ENCODE peak calls at places on chromosome 11, in seven cellular contexts. X, H, U, Z, L, V and I are unnamed samples. For H3K4me1, the result is how much of the 10 kb centered on the place peaks cover.

GRCh38 chr11:30392221-30392784 is 69.4 kb downstream of the ARL14EP start:
- DNase-seq in V (no peak), H (no peak), X (peak), Z (peak), L (no peak), U (peak), I (no peak)

GRCh38 chr11:86291466-86292262 is 10.4 kb upstream of the HIKESHI start:
- DNase-seq in Z (peak), L (peak), U (peak), X (peak), V (peak), H (peak), I (peak)

GRCh38 chr11:132844956-132845355 is 687.3 kb downstream of the OPCML start:
- DNase-seq in Z (no peak), L (no peak), X (no peak), U (peak), H (peak), V (no peak), I (peak)

GRCh38 chr11:103532133-103532788 is 423.0 kb downstream of the DYNC2H1 start:
- DNase-seq in V (peak), U (peak), H (peak), X (no peak), L (no peak), Z (no peak), I (peak)

GRCh38 chr11:2308713-2309112 is 6.9 kb downstream of the TSPAN32 start:
- DNase-seq in H (no peak), X (no peak), Z (no peak), V (no peak), L (no peak), U (no peak), I (no peak)

GRCh38 chr11:35141538-35141937 is 2.6 kb downstream of the CD44 start:
- DNase-seq in Z (peak), U (no peak), H (no peak), X (peak), V (no peak), L (peak), I (no peak)

GRCh38 chr11:29657709-29658108 is 359.1 kb downstream of the KCNA4 start:
- DNase-seq in L (no peak), V (no peak), U (no peak), X (peak), Z (no peak), H (no peak), I (no peak)

GRCh38 chr11:118915941-118916841 is 9.5 kb downstream of the BCL9L start:
- DNase-seq in L (no peak), U (no peak), V (peak), Z (peak), H (no peak), X (peak), I (no peak)

GRCh38 chr11:4645974-4646373 is 2.2 kb downstream of the OR51E1 start:
- DNase-seq in H (no peak), V (no peak), L (no peak), U (no peak), Z (no peak), X (no peak), I (no peak)

GRCh38 chr11:33699515-33700424 is 856 bp downstream of the C11orf91 start:
- DNase-seq in V (no peak), X (peak), Z (peak), U (no peak), H (no peak), L (no peak), I (no peak)

GRCh38 chr11:78714539-78714938 is 139.9 kb upstream of the NARS2 start:
- DNase-seq in X (no peak), U (no peak), L (no peak), Z (no peak), V (no peak), H (no peak), I (no peak)

GRCh38 chr11:87239531-87239930 is 201.8 kb downstream of the TMEM135 start:
- DNase-seq in L (no peak), U (no peak), X (no peak), H (no peak), V (no peak), Z (no peak), I (no peak)

GRCh38 chr11:10289765-10290420 is 4.1 kb downstream of the SBF2 start:
- DNase-seq in Z (no peak), X (no peak), V (no peak), U (no peak), L (no peak), H (no peak), I (no peak)

GRCh38 chr11:60934091-60934789 is 10.0 kb downstream of the TMEM132A start:
- DNase-seq in L (no peak), V (no peak), H (no peak), Z (no peak), U (no peak), X (no peak), I (no peak)

GRCh38 chr11:72239849-72240460 is 4.0 kb downstream of the PHOX2A start:
- DNase-seq in L (peak), V (no peak), Z (peak), H (no peak), X (peak), U (peak), I (no peak)

GRCh38 chr11:21723681-21724080 is 469.2 kb upstream of the ANO5 start:
- DNase-seq in Z (no peak), V (no peak), U (no peak), H (no peak), X (no peak), L (no peak), I (no peak)

GRCh38 chr11:76251576-76251975 is 45.3 kb upstream of the WNT11 start:
- DNase-seq in U (no peak), V (no peak), H (no peak), Z (no peak), X (no peak), L (no peak), I (no peak)

DNA sequence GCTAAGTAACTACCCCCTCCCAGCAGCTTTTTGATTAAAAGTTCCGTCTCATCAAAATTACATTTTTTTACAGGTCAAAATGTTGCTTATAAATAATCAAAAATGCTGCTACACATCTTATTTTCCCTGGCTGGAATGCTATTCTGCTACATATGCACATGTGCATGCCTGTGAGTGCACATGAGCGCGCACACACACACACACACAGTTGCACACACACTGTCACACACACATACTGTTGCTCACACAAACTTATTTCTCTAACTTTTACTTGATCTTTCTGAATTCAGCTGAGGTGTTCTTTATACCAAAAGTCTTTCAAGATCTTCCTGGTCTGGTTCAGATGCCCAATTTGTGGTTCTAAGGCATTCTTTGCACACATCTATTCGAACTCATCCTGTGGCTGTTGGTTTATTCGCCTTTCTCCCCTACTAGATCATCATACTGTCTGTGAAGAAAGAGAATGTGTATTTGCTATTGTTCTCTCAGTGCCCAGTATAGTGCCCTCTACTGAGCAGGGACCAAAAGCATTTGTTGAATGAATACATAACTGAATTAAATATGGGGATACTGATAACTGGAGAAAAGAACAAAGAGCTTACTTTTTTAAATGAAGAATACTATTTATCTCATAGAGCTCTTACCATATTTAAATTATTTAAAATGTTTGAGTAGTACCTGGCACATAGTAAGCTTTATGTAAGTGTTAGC is 68.1 kb upstream of the CCDC179 start:
- DNase-seq in V (peak), X (no peak), U (no peak), Z (no peak), H (no peak), L (no peak), I (no peak)
- TF ChIP-seq CTCF in V (no peak), X (no peak), U (no peak), Z (no peak), H (no peak), L (no peak), I (peak)

GRCh38 chr11:124739479-124740276 is at the start of gene NRGN:
- DNase-seq in X (peak), U (peak), L (peak), H (peak), Z (peak), V (peak), I (peak)

GRCh38 chr11:124737638-124738293 is 2.0 kb upstream of the NRGN start:
- DNase-seq in V (no peak), L (no peak), H (no peak), X (no peak), U (no peak), Z (no peak), I (no peak)

GRCh38 chr11:124740277-124740882 is 638 bp downstream of the NRGN start:
- DNase-seq in H (no peak), Z (peak), V (peak), L (no peak), U (no peak), X (no peak), I (no peak)

GRCh38 chr11:124738713-124739478 is 846 bp upstream of the NRGN start:
- DNase-seq in L (no peak), U (no peak), X (no peak), H (no peak), Z (no peak), V (no peak), I (no peak)

GRCh38 chr11:124736738-124737137 is 3.0 kb upstream of the NRGN start:
- DNase-seq in Z (no peak), H (no peak), V (no peak), L (no peak), X (no peak), U (no peak), I (no peak)
- H3K4me1 ChIP-seq in Z (under half), H (under half), V (under half), L (under half), X (under half), U (under half), I (under half)

GRCh38 chr11:17066691-17067090 is 10.8 kb downstream of the RPS13 start:
- DNase-seq in H (no peak), Z (no peak), L (no peak), X (no peak), U (no peak), V (no peak), I (no peak)

GRCh38 chr11:17067417-17067816 is 10.1 kb downstream of the RPS13 start:
- DNase-seq in U (no peak), V (no peak), Z (no peak), X (no peak), H (no peak), L (no peak), I (no peak)

DNA sequence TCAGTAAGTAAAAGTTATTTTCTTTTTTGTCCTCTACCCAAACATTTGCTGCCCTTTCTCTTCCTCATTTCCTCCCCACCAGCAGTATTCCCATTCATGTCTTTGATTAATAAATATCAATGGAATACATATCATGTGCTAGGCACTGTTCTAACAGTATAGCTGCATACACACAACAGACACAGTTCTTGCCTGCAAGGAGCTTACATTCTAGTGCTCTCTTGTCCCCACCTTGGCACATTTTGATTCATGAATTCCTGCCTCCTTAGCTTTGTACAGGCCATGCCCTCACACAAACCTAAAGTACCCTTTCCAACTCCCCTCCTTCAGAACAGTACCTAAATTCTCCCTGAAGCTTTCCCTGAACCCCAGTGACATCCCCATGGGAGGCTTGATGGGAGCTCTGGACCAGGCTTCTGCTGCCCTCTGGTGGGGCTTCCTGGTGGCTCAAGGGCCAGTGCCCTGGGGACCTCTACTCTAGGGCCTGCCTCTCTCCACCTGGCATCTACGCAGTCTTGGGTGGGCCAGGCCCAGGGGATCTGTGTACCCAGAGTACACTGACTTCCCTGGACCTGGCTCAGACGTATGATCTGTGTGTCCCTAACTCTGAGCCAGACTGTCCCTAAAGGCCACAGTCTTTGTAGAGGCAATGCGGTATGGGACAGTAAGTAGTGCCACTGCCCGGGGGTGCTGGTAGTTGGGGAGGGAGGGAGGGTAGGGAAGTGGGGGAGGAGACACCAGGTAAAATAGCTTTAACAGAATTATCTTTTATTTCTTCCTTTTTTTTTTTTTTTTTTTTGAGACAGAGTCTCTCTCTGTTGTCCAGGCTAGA is 14.1 kb downstream of the RPS13 start:
- DNase-seq in U (peak), Z (peak), H (peak), X (peak), L (peak), V (peak), I (no peak)
- TF ChIP-seq CTCF in U (peak), Z (peak), H (peak), X (peak), L (peak), V (peak), I (peak)

GRCh38 chr11:11972148-11972547 is 36.3 kb downstream of the DKK3 start:
- DNase-seq in Z (no peak), X (no peak), H (no peak), V (no peak), U (no peak), L (no peak), I (no peak)

GRCh38 chr11:11972942-11973341 is 35.5 kb downstream of the DKK3 start:
- DNase-seq in X (no peak), L (no peak), U (no peak), H (no peak), Z (no peak), V (no peak), I (no peak)

GRCh38 chr11:11969380-11970215 is 38.8 kb downstream of the DKK3 start:
- DNase-seq in U (no peak), X (no peak), V (no peak), H (no peak), L (no peak), Z (no peak), I (no peak)

GRCh38 chr11:11968511-11969280 is 39.7 kb downstream of the DKK3 start:
- DNase-seq in Z (no peak), H (peak), X (no peak), L (no peak), U (peak), V (no peak), I (no peak)

DNA sequence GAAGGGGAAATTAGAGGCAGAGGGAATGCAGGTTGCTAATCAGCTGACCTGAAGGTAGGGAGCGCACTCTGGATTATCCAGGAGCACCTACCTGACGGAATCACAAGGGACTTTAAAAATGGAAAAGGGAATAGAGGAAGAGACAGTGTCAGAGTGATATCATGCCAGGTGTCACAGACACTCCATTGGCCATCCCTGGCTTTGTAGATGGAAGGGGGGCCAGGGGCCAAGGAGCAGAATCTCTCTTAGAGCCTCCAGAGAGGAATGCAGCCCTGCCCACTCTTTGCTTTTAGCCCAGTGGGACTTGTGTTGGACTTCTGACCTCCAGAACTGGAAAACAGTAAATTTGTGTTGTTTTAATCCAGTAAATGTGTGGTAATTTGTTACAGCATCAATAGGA is 37.9 kb downstream of the DKK3 start:
- DNase-seq in U (no peak), Z (no peak), L (no peak), V (no peak), H (no peak), X (no peak), I (no peak)
- H3K4me1 ChIP-seq in U (under half), Z (under half), L (under half), V (under half), H (under half), X (under half), I (under half)

DNA sequence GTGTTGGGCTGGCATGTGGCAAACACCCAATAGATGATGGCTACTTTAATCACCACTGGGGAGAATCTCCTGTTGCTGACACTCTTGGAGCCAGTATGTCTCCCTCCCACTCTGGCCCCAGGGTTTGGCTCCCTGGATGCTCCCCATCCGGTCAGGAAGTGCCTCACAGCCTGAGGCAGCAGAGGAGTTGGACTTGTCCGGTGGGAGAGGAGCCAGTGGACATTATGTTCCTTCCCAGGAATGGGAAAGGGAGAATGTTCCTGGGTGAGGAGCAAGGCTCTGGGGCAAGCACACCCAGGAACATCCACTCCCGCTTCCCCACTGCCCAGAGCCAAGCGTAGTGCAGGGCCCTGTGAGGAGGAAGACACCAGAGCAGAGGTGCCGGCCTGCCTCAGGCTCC is 84.6 kb upstream of the NAV2 start:
- DNase-seq in Z (peak), V (no peak), H (peak), U (peak), X (peak), L (peak), I (no peak)
- TF ChIP-seq CTCF in Z (no peak), V (no peak), H (no peak), U (no peak), X (no peak), L (no peak), I (no peak)

DNA sequence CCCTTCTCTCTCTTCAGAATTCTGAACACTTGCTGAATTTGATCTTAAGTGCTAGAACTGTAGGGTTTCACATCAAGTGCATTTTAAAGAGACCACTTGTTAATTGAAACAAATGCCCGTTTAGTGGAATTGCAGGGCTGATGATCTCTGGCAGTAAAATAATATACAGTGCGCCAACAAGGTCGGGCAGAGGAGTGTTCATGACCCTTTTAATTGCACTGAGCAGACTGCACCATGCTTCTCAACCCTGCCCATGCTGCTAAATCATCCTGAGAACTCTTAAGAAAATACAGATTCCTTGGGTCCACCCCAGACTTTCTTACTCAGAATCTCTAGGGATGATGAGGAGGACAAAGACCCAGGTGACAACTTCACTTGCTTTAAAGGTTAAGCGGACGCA is 73.5 kb downstream of the SC5D start:
- DNase-seq in V (no peak), Z (no peak), L (no peak), H (no peak), X (no peak), U (no peak), I (no peak)
- H3K4me1 ChIP-seq in V (under half), Z (under half), L (under half), H (under half), X (under half), U (under half), I (under half)